ENCODE peak calls at places on chromosomes 16 and 17, in nine cellular contexts. One of them, this sample, is unnamed.

GRCh38 chr16:53745753-53746258 is 41.9 kb downstream of the FTO start:
- DNase-seq in cardiac muscle cell: no peak
- DNase-seq in HS-27A: peak
- DNase-seq in HTR-8/SVneo: peak
- DNase-seq in Right ventricle myocardium superior: no peak
- DNase-seq in fibroblast of the conjunctiva: no peak
- DNase-seq in ACHN: peak
- DNase-seq in brain microvascular endothelial cell: no peak
- DNase-seq in CD8-positive, alpha-beta memory T cell: no peak
- DNase-seq in this sample: no peak

GRCh38 chr17:18111330-18111971 is 2.9 kb downstream of the MYO15A start:
- DNase-seq in ACHN: no peak
- DNase-seq in brain microvascular endothelial cell: no peak
- DNase-seq in HTR-8/SVneo: no peak
- DNase-seq in cardiac muscle cell: no peak
- DNase-seq in CD8-positive, alpha-beta memory T cell: no peak
- DNase-seq in Right ventricle myocardium superior: no peak
- DNase-seq in fibroblast of the conjunctiva: no peak
- DNase-seq in HS-27A: no peak
- DNase-seq in this sample: no peak

GRCh38 chr16:75658175-75658574 is 10.6 kb downstream of the TERF2IP start:
- DNase-seq in Right ventricle myocardium superior: no peak
- DNase-seq in cardiac muscle cell: no peak
- DNase-seq in HS-27A: no peak
- DNase-seq in brain microvascular endothelial cell: no peak
- DNase-seq in fibroblast of the conjunctiva: no peak
- DNase-seq in HTR-8/SVneo: no peak
- DNase-seq in CD8-positive, alpha-beta memory T cell: no peak
- DNase-seq in ACHN: no peak
- DNase-seq in this sample: no peak

GRCh38 chr16:70746040-70746707 is 54.8 kb downstream of the VAC14 start:
- DNase-seq in fibroblast of the conjunctiva: peak
- DNase-seq in CD8-positive, alpha-beta memory T cell: no peak
- DNase-seq in Right ventricle myocardium superior: peak
- DNase-seq in brain microvascular endothelial cell: peak
- DNase-seq in HS-27A: peak
- DNase-seq in HTR-8/SVneo: peak
- DNase-seq in cardiac muscle cell: no peak
- DNase-seq in ACHN: peak
- DNase-seq in this sample: no peak

GRCh38 chr17:72334205-72334604 is 213.4 kb downstream of the SOX9 start:
- DNase-seq in fibroblast of the conjunctiva: no peak
- DNase-seq in Right ventricle myocardium superior: no peak
- DNase-seq in ACHN: no peak
- DNase-seq in CD8-positive, alpha-beta memory T cell: no peak
- DNase-seq in cardiac muscle cell: no peak
- DNase-seq in brain microvascular endothelial cell: peak
- DNase-seq in HTR-8/SVneo: no peak
- DNase-seq in HS-27A: no peak
- DNase-seq in this sample: no peak

GRCh38 chr17:46819906-46820351 is 1.4 kb upstream of the WNT3 start:
- DNase-seq in HTR-8/SVneo: no peak
- DNase-seq in fibroblast of the conjunctiva: no peak
- DNase-seq in CD8-positive, alpha-beta memory T cell: no peak
- DNase-seq in ACHN: no peak
- DNase-seq in Right ventricle myocardium superior: no peak
- DNase-seq in brain microvascular endothelial cell: no peak
- DNase-seq in HS-27A: no peak
- DNase-seq in cardiac muscle cell: no peak
- DNase-seq in this sample: no peak

GRCh38 chr16:25064967-25065366 is 46.6 kb upstream of the LCMT1 start:
- DNase-seq in cardiac muscle cell: no peak
- DNase-seq in HS-27A: no peak
- DNase-seq in fibroblast of the conjunctiva: no peak
- DNase-seq in brain microvascular endothelial cell: no peak
- DNase-seq in ACHN: no peak
- DNase-seq in HTR-8/SVneo: no peak
- DNase-seq in Right ventricle myocardium superior: no peak
- DNase-seq in CD8-positive, alpha-beta memory T cell: no peak
- DNase-seq in this sample: no peak

GRCh38 chr16:19242987-19243386 is 42.5 kb upstream of the CLEC19A start:
- DNase-seq in fibroblast of the conjunctiva: no peak
- DNase-seq in cardiac muscle cell: no peak
- DNase-seq in HS-27A: no peak
- DNase-seq in CD8-positive, alpha-beta memory T cell: no peak
- DNase-seq in brain microvascular endothelial cell: no peak
- DNase-seq in HTR-8/SVneo: no peak
- DNase-seq in ACHN: no peak
- DNase-seq in Right ventricle myocardium superior: no peak
- DNase-seq in this sample: no peak